ENCODE peak calls at places on chromosomes 7 and 10, in nine cellular contexts. G, N, M, V, F, J, Z, K and Y are unnamed samples.

GRCh38 chr7:90945104-90945752 is 319.0 kb upstream of the FZD1 start:
- DNase-seq in G (no peak), N (no peak), M (no peak), V (no peak), F (peak; percentile 80), J (peak; percentile 14), Z (no peak), K (peak; percentile 34), Y (no peak)

GRCh38 chr10:79103585-79103984 is 34.8 kb downstream of the ZMIZ1 start:
- DNase-seq in G (no peak), N (no peak), M (peak; percentile 35), V (peak; percentile 60), F (no peak), J (no peak), Z (no peak), K (no peak), Y (no peak)

GRCh38 chr7:89618269-89618668 is 536.0 kb upstream of the STEAP1 start:
- DNase-seq in G (no peak), N (no peak), M (no peak), V (no peak), F (no peak), J (no peak), Z (no peak), K (no peak), Y (no peak)

GRCh38 chr10:32004161-32004591 is 52.0 kb downstream of the KIF5B start:
- DNase-seq in G (peak; percentile 70), N (no peak), M (peak; percentile 55), V (no peak), F (no peak), J (no peak), Z (no peak), K (no peak), Y (no peak)

GRCh38 chr10:80413152-80413996 is 5.0 kb downstream of the PRXL2A start:
- DNase-seq in G (no peak), N (no peak), M (no peak), V (peak; percentile 34), F (peak; percentile 87), J (peak; percentile 22), Z (no peak), K (peak; percentile 62), Y (peak; percentile 70)

GRCh38 chr10:6642881-6643280 is 62.8 kb upstream of the PRKCQ start:
- DNase-seq in G (no peak), N (no peak), M (no peak), V (no peak), F (no peak), J (no peak), Z (no peak), K (no peak), Y (no peak)

GRCh38 chr7:2730846-2731770 is 43.1 kb downstream of the AMZ1 start:
- DNase-seq in G (no peak), N (no peak), M (peak; percentile 38), V (no peak), F (no peak), J (no peak), Z (no peak), K (no peak), Y (no peak)

GRCh38 chr7:34057136-34057535 is 151.8 kb downstream of the BMPER start:
- DNase-seq in G (no peak), N (no peak), M (no peak), V (no peak), F (no peak), J (no peak), Z (no peak), K (no peak), Y (no peak)

GRCh38 chr7:18941197-18941596 is 176.2 kb downstream of the TWIST1 start:
- DNase-seq in G (no peak), N (no peak), M (no peak), V (no peak), F (peak; percentile 3), J (no peak), Z (no peak), K (no peak), Y (no peak)

GRCh38 chr7:291302-292092 is 1.5 kb downstream of the FOXL3 start:
- DNase-seq in G (no peak), N (no peak), M (no peak), V (no peak), F (no peak), J (no peak), Z (no peak), K (no peak), Y (no peak)

GRCh38 chr7:121800916-121801675 is 71.9 kb upstream of the PTPRZ1 start:
- DNase-seq in G (no peak), N (no peak), M (no peak), V (no peak), F (no peak), J (no peak), Z (no peak), K (no peak), Y (no peak)

GRCh38 chr10:49225218-49225876 is 37.2 kb upstream of the TMEM273 start:
- DNase-seq in G (no peak), N (no peak), M (peak; percentile 47), V (no peak), F (no peak), J (no peak), Z (no peak), K (no peak), Y (no peak)

GRCh38 chr10:33129987-33130386 is 172.0 kb upstream of the ITGB1 start:
- DNase-seq in G (no peak), N (no peak), M (no peak), V (no peak), F (peak; percentile 67), J (no peak), Z (no peak), K (peak; percentile 90), Y (no peak)

GRCh38 chr10:130686680-130687300 is 550.6 kb downstream of the GLRX3 start:
- DNase-seq in G (peak; percentile 32), N (no peak), M (no peak), V (no peak), F (no peak), J (no peak), Z (no peak), K (no peak), Y (no peak)

GRCh38 chr7:91416485-91416884 is 152.3 kb downstream of the FZD1 start:
- DNase-seq in G (no peak), N (no peak), M (no peak), V (no peak), F (no peak), J (no peak), Z (no peak), K (no peak), Y (no peak)

GRCh38 chr7:144869072-144869471 is 33.2 kb upstream of the TPK1 start:
- DNase-seq in G (no peak), N (no peak), M (no peak), V (no peak), F (no peak), J (no peak), Z (no peak), K (peak; percentile 2), Y (no peak)

GRCh38 chr7:43112941-43113621 is 634 bp downstream of the HECW1 start:
- DNase-seq in G (no peak), N (no peak), M (peak; percentile 40), V (no peak), F (peak; percentile 60), J (no peak), Z (no peak), K (peak; percentile 62), Y (peak; percentile 28)

GRCh38 chr7:158001621-158002320 is 585.9 kb downstream of the PTPRN2 start:
- DNase-seq in G (no peak), N (no peak), M (no peak), V (peak; percentile 8), F (no peak), J (no peak), Z (no peak), K (no peak), Y (no peak)

GRCh38 chr7:88363869-88364268 is 57.2 kb upstream of the STEAP4 start:
- DNase-seq in G (no peak), N (no peak), M (no peak), V (no peak), F (no peak), J (no peak), Z (no peak), K (no peak), Y (no peak)

GRCh38 chr7:98229441-98229840 is 18.2 kb downstream of the BHLHA15 start:
- DNase-seq in G (no peak), N (no peak), M (no peak), V (no peak), F (no peak), J (no peak), Z (no peak), K (no peak), Y (no peak)

GRCh38 chr10:7243873-7244272 is 167.0 kb downstream of the SFMBT2 start:
- DNase-seq in G (no peak), N (no peak), M (no peak), V (no peak), F (no peak), J (no peak), Z (no peak), K (no peak), Y (no peak)

GRCh38 chr7:8133955-8134733 is 127.8 kb downstream of the ICA1 start:
- DNase-seq in G (no peak), N (no peak), M (no peak), V (no peak), F (no peak), J (no peak), Z (peak; percentile 64), K (no peak), Y (no peak)

GRCh38 chr10:131852161-131852822 is 48.5 kb upstream of the PPP2R2D start:
- DNase-seq in G (no peak), N (no peak), M (no peak), V (no peak), F (no peak), J (no peak), Z (peak; percentile 34), K (no peak), Y (no peak)